ENCODE peak calls at places on chromosomes 11 and 22, in four cellular contexts. B, E, I and W are unnamed samples.

GRCh38 chr22:26215766-26216165 is 46.5 kb downstream of the SEZ6L start:
- DNase-seq in B (no peak), E (no peak), I (no peak), W (no peak)

GRCh38 chr11:118790357-118791014 is 478 bp downstream of the DDX6 start:
- DNase-seq in B (peak; percentile 81), E (peak; percentile 83), I (peak; percentile 51), W (peak; percentile 71)

GRCh38 chr22:24046024-24046423 is 34.9 kb downstream of the CABIN1 start:
- DNase-seq in B (no peak), E (no peak), I (no peak), W (no peak)

GRCh38 chr11:76615950-76616349 is 54.6 kb downstream of the LRRC32 start:
- DNase-seq in B (no peak), E (peak; percentile 88), I (no peak), W (peak; percentile 79)

GRCh38 chr11:71477637-71478011 is 24.6 kb downstream of the NADSYN1 start:
- DNase-seq in B (peak; percentile 68), E (no peak), I (no peak), W (no peak)

GRCh38 chr22:50299724-50300619 is 7.5 kb downstream of the PLXNB2 start:
- DNase-seq in B (peak; percentile 67), E (no peak), I (no peak), W (peak; percentile 88)

GRCh38 chr22:45124176-45124857 is 39.4 kb upstream of the NUP50 start:
- DNase-seq in B (peak; percentile 50), E (no peak), I (no peak), W (no peak)

GRCh38 chr22:27348634-27349033 is 452.9 kb downstream of the MN1 start:
- DNase-seq in B (no peak), E (no peak), I (no peak), W (no peak)

GRCh38 chr22:27880778-27881394 is 38.2 kb downstream of the PITPNB start:
- DNase-seq in B (peak; percentile 67), E (peak; percentile 78), I (no peak), W (no peak)

GRCh38 chr11:8772571-8772970 is 90.0 kb downstream of the RPL27A start:
- DNase-seq in B (no peak), E (no peak), I (no peak), W (no peak)